ENCODE peak calls at places on chromosomes 11 and 22, in five cellular contexts. A is MG63, K is AG10803, C is fibroblast of villous mesenchyme, L is cardiac muscle cell. G is an unnamed sample.

GRCh38 chr11:1749020-1749758 is 1.2 kb downstream of the IFITM10 start:
- DNase-seq in A (peak), K (no peak), C (no peak), L (peak), G (no peak)

GRCh38 chr11:90788956-90789355 is 566.1 kb upstream of the CHORDC1 start:
- DNase-seq in A (no peak), K (no peak), C (no peak), L (no peak), G (no peak)

GRCh38 chr11:73218106-73218829 is at the start of gene P2RY2:
- DNase-seq in A (peak), K (peak), C (peak), L (peak), G (no peak)

GRCh38 chr11:134592391-134592990 is 180.4 kb upstream of the B3GAT1 start:
- DNase-seq in A (peak), K (no peak), C (peak), L (peak), G (peak)

GRCh38 chr22:20729194-20729593 is 44.7 kb upstream of the SERPIND1 start:
- DNase-seq in A (no peak), K (no peak), C (no peak), L (no peak), G (no peak)

GRCh38 chr11:130510407-130511006 is 62.1 kb downstream of the ADAMTS15 start:
- DNase-seq in A (no peak), K (peak), C (peak), L (no peak), G (no peak)

GRCh38 chr11:95764267-95764898 is 25.2 kb downstream of the FAM76B start:
- DNase-seq in A (no peak), K (peak), C (peak), L (peak), G (peak)

GRCh38 chr22:27801616-27802388 is at the start of gene MN1:
- DNase-seq in A (peak), K (no peak), C (peak), L (peak), G (peak)

GRCh38 chr11:66225054-66225453 is 43.4 kb upstream of the RAB1B start:
- DNase-seq in A (no peak), K (no peak), C (no peak), L (no peak), G (no peak)

GRCh38 chr11:112928136-112928535 is 33.1 kb upstream of the NCAM1 start:
- DNase-seq in A (no peak), K (no peak), C (no peak), L (no peak), G (no peak)

GRCh38 chr11:69125861-69126260 is 29.9 kb upstream of the SMIM38 start:
- DNase-seq in A (no peak), K (no peak), C (no peak), L (no peak), G (no peak)

GRCh38 chr11:67381244-67381972 is 8.0 kb upstream of the CLCF1 start:
- DNase-seq in A (no peak), K (no peak), C (no peak), L (no peak), G (no peak)

GRCh38 chr11:125504580-125504979 is 8.5 kb upstream of the FEZ1 start:
- DNase-seq in A (no peak), K (no peak), C (no peak), L (no peak), G (no peak)

GRCh38 chr11:124177344-124177743 is 5.8 kb upstream of the OR10D3 start:
- DNase-seq in A (no peak), K (no peak), C (no peak), L (no peak), G (no peak)

GRCh38 chr11:126403039-126403438 is 47.6 kb downstream of the ST3GAL4 start:
- DNase-seq in A (no peak), K (no peak), C (no peak), L (no peak), G (no peak)

GRCh38 chr11:225734-226453 is 10.2 kb downstream of the SIRT3 start:
- DNase-seq in A (peak), K (peak), C (no peak), L (no peak), G (no peak)

GRCh38 chr11:134360050-134360835 is 28.5 kb downstream of the GLB1L2 start:
- DNase-seq in A (peak), K (peak), C (peak), L (peak), G (peak)

GRCh38 chr11:102783016-102783415 is 2.6 kb upstream of the MMP10 start:
- DNase-seq in A (no peak), K (no peak), C (no peak), L (no peak), G (no peak)

GRCh38 chr11:73969991-73970800 is 12.4 kb downstream of the UCP2 start:
- DNase-seq in A (no peak), K (no peak), C (no peak), L (no peak), G (peak)

GRCh38 chr11:73384871-73385692 is 8.9 kb downstream of the RELT start:
- DNase-seq in A (no peak), K (peak), C (peak), L (no peak), G (no peak)

GRCh38 chr22:44204937-44205712 is 24.4 kb downstream of the PARVG start:
- DNase-seq in A (no peak), K (no peak), C (no peak), L (no peak), G (no peak)

GRCh38 chr11:71505001-71505400 is 22.1 kb upstream of the KRTAP5-7 start:
- DNase-seq in A (no peak), K (no peak), C (no peak), L (no peak), G (no peak)

DNA sequence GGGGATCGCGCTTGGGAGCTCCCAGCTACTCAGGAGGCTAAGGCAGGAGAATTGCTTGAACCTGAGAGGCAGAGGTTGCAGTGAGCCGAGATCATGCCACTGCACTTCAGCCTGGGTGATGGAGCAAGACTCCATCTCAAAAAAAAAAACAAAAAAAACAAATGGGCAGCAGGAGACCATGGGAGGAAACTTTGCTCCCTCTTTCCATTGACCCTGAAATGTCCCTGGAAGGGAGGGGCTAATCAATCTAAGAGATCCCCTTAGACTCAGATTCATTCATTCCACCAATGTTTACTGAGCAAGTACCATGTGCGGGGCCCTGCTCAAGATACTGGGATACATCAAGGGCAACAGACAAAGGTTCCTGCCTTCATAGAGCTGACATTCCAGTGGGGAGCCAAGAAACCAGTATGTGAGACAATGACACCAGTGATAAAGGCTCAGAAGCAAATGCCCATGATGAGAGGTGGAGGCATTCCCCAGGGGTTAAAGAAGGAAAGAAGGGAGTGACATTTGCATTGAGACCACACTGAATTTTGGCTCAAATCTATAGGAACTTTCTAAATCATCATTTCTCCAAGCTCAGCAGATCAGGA is 37.7 kb upstream of the TFIP11 start:
- DNase-seq in A (no peak), K (no peak), C (no peak), L (no peak), G (no peak)
- H3K4me3 ChIP-seq in A (no peak), K (no peak), C (no peak), L (no peak), G (no peak)

GRCh38 chr11:94739331-94739730 is 28.8 kb upstream of the AMOTL1 start:
- DNase-seq in A (no peak), K (no peak), C (no peak), L (no peak), G (no peak)

GRCh38 chr11:94740083-94740974 is 27.8 kb upstream of the AMOTL1 start:
- DNase-seq in A (peak), K (no peak), C (no peak), L (peak), G (no peak)

GRCh38 chr11:94738746-94739145 is 29.4 kb upstream of the AMOTL1 start:
- DNase-seq in A (no peak), K (no peak), C (no peak), L (no peak), G (no peak)

GRCh38 chr11:94740975-94741707 is 27.0 kb upstream of the AMOTL1 start:
- DNase-seq in A (no peak), K (peak), C (peak), L (peak), G (peak)

GRCh38 chr11:94742645-94743044 is 25.5 kb upstream of the AMOTL1 start:
- DNase-seq in A (no peak), K (no peak), C (no peak), L (no peak), G (no peak)
- H3K4me3 ChIP-seq in A (no peak), K (no peak), C (no peak), L (no peak), G (no peak)

GRCh38 chr11:77020751-77021150 is 13.4 kb upstream of the B3GNT6 start:
- DNase-seq in A (no peak), K (no peak), C (no peak), L (no peak), G (no peak)

GRCh38 chr11:77024745-77025144 is 9.5 kb upstream of the B3GNT6 start:
- DNase-seq in A (no peak), K (no peak), C (no peak), L (no peak), G (no peak)

GRCh38 chr11:77014669-77015068 is 19.5 kb upstream of the B3GNT6 start:
- DNase-seq in A (no peak), K (no peak), C (no peak), L (no peak), G (no peak)

GRCh38 chr11:77019976-77020591 is 14.1 kb upstream of the B3GNT6 start:
- DNase-seq in A (peak), K (no peak), C (no peak), L (no peak), G (no peak)
- H3K4me3 ChIP-seq in A (no peak), K (no peak), C (no peak), L (no peak), G (no peak)

DNA sequence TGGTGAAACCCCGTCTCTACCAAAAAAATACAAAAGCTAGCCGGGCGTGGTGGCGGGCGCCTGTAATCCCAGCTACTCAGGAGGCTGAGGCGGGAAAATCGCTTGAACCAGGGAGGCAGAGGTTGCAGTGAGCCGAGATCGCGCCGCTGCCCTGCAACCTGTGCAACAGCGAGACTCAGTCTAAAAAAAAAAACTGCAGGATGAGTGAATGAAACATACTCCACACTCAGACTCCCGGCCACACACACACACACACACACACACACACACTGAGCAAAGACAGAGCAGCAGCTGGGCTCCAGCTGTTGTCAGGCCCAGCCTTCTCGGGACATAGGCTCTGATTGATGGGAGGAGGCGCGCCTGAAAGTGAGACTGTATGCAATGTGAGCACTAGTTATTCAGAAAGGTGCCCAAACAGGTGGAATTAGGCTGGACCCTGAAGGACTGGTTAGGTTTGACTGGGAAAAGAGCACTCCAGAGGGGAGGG is 1.5 kb upstream of the PLEKHA7 start:
- DNase-seq in A (no peak), K (peak), C (peak), L (no peak), G (no peak)
- H3K4me3 ChIP-seq in A (no peak), K (no peak), C (no peak), L (no peak), G (no peak)

GRCh38 chr11:75665126-75665525 is 3.7 kb downstream of the MAP6 start:
- DNase-seq in A (no peak), K (no peak), C (no peak), L (no peak), G (no peak)

GRCh38 chr11:75664366-75664765 is 4.5 kb downstream of the MAP6 start:
- DNase-seq in A (no peak), K (no peak), C (no peak), L (no peak), G (no peak)

GRCh38 chr11:75667831-75668507 is 869 bp downstream of the MAP6 start:
- DNase-seq in A (no peak), K (peak), C (no peak), L (peak), G (no peak)

GRCh38 chr11:75667268-75667830 is 1.5 kb downstream of the MAP6 start:
- DNase-seq in A (no peak), K (peak), C (no peak), L (peak), G (no peak)

DNA sequence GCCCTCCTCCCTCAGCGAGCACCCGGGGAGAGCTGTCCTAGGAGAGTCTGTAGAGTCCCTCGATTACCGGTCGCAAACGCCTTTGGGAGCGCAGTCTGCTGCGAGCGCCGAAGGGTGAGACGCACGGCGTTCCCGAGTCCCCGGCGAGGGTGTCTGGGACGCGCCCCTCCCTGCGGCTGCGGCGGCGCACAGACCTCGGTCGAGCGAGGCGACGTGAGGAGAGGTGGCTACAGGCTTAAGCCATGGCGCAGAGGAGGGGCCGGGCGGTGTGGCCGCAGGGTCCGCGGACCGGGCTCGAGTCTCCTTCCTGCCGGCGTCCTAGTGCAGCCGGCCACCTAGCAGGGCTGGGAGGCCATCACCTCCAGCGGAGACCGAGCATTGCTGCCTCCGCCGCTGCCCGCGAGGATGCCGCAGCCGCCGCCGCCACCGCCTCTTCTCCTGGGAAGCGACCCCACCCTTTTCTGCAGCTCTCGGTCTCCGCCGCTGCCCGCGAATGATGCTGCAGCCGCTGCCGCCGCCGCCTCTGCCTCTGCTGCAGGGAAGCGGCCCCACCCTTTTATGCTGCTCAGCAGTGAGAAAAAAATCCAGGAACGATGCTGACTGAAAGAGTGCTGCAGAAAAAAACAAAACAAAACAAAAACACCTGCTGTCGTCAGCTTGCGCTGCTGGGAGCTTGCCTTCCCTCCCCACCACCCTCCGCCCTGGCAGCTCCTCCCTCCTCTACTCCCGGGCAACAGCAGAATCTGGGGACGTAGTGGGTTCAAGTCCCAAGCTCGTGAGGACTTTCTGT is at the start of gene MAP6:
- DNase-seq in A (no peak), K (no peak), C (no peak), L (peak), G (no peak)
- H3K4me3 ChIP-seq in A (peak), K (peak), C (peak), L (peak), G (no peak)

GRCh38 chr11:123062892-123063395 is 1.0 kb upstream of the HSPA8 start:
- DNase-seq in A (peak), K (peak), C (peak), L (peak), G (no peak)

GRCh38 chr11:123062158-123062891 is 389 bp upstream of the HSPA8 start:
- DNase-seq in A (peak), K (peak), C (peak), L (peak), G (peak)

GRCh38 chr11:123063396-123064267 is 1.7 kb upstream of the HSPA8 start:
- DNase-seq in A (peak), K (peak), C (peak), L (no peak), G (peak)

GRCh38 chr11:123065634-123066033 is 3.7 kb upstream of the HSPA8 start:
- DNase-seq in A (no peak), K (peak), C (peak), L (no peak), G (no peak)

GRCh38 chr11:123064268-123064657 is 2.3 kb upstream of the HSPA8 start:
- DNase-seq in A (no peak), K (no peak), C (peak), L (no peak), G (no peak)
- H3K4me3 ChIP-seq in A (peak), K (no peak), C (peak), L (peak), G (peak)

DNA sequence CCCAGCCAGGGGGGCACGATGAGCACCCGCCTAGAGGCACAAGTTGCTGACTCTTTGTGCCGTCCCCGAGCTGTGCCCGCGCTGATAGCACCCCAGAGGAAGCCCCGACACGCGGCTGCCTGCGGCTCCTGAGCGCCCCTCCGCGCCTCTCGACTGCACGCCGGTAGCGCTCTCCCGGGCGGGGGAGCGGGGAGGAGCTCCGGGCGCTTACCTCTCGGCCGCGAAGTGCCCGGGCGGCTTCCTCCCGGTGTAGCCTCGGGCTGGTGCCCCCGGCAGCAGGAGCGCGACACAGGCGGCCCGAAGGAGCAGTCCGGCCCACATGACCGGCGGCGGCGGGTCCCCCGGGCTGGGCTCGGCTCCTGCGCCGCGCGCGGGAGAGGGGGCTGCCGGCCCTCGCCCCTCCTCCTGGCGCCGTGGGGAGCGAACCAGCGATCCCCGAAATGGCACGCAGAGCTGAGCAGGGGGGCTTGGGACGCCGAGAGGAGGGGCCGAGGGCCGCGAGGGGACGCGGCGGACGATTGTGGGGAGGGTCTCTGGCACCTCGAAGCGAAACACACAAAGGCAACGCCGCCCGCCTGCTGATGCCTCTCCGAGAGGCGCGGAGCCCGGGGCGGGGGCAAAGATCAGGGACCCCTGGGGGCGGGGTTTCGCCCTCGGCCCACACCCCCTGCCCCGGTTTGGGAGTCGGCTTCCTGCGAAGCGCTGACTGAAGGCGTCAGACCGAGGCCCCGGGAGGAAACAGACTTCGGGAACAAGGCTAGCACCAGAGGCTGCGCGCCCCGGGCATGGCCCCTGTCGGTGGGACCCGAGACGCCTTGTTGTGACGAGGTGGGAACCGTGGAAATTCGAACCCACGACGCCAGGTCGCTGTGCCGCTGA is at the start of gene VWCE:
- DNase-seq in A (peak), K (peak), C (peak), L (peak), G (peak)
- H3K4me3 ChIP-seq in A (peak), K (peak), C (peak), L (peak), G (peak)

GRCh38 chr11:86459002-86459385 is 84.3 kb downstream of the CCDC81 start:
- DNase-seq in A (no peak), K (no peak), C (no peak), L (no peak), G (no peak)
- H3K4me3 ChIP-seq in A (no peak), K (no peak), C (no peak), L (no peak), G (no peak)

DNA sequence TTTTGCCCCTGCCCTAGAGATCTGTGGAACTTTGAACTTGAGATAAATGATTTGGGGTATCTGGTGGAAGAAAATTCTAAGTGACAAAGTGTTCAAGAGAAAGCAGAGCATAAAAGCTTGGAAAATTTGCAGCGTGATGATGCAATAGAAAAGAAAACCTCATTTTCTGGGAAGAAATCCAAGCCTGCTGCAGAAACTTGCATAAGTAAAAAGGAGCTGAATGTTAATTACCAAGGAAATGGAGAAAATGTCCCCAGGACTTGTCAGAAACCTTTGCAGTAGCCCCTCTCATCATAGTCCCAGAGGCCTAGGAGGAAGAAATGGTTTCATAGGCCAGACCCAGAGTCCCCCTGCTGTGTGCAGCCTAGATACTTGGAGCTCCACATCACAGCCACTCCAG is 686.9 kb downstream of the FAM181B start:
- DNase-seq in A (no peak), K (peak), C (peak), L (no peak), G (no peak)
- H3K4me3 ChIP-seq in A (no peak), K (no peak), C (no peak), L (no peak), G (no peak)

GRCh38 chr11:32830413-32830738 is 649 bp downstream of the PRRG4 start:
- DNase-seq in A (peak), K (no peak), C (peak), L (no peak), G (no peak)
- H3K4me3 ChIP-seq in A (no peak), K (peak), C (peak), L (peak), G (no peak)